ENCODE peak calls at places on chromosomes 13 and 19, in eight cellular contexts. R is GF-D8; N is stimulated activated naive CD4-positive, alpha-beta T cell; S is T1000; J is activated CD4-positive, alpha-beta T cell treated with anti-CD3 and anti-CD28 coated beads, Interleukin-2, amount 10 ng/mL, durations not matched to agents 7 days and 5 days; H is fibroblast of pulmonary artery; Q is ELF-1; B is AG09309. E is an unnamed sample.

GRCh38 chr19:15154002-15154612 is 46.7 kb downstream of the NOTCH3 start:
- DNase-seq in R (no peak), N (no peak), S (no peak), J (peak), H (peak), Q (peak), B (no peak), E (peak)

GRCh38 chr13:112899618-112900600 is 69.1 kb upstream of the MCF2L start:
- DNase-seq in R (no peak), N (no peak), S (no peak), J (no peak), H (no peak), Q (no peak), B (no peak), E (no peak)

GRCh38 chr13:112574476-112575294 is 13.3 kb downstream of the TUBGCP3 start:
- DNase-seq in R (no peak), N (no peak), S (no peak), J (no peak), H (peak), Q (no peak), B (no peak), E (peak)

GRCh38 chr19:8866344-8866743 is 34.2 kb downstream of the MBD3L1 start:
- DNase-seq in R (no peak), N (no peak), S (no peak), J (no peak), H (no peak), Q (no peak), B (no peak), E (no peak)

GRCh38 chr19:40492274-40492673 is 25.5 kb downstream of the SPTBN4 start:
- DNase-seq in R (no peak), N (no peak), S (no peak), J (no peak), H (no peak), Q (no peak), B (no peak), E (no peak)

GRCh38 chr19:5002143-5002542 is 33.2 kb downstream of the KDM4B start:
- DNase-seq in R (no peak), N (no peak), S (no peak), J (no peak), H (peak), Q (no peak), B (peak), E (no peak)

GRCh38 chr13:33193428-33193974 is 92.1 kb downstream of the STARD13 start:
- DNase-seq in R (no peak), N (no peak), S (no peak), J (no peak), H (peak), Q (no peak), B (no peak), E (no peak)

GRCh38 chr13:33158830-33159229 is 126.7 kb downstream of the STARD13 start:
- DNase-seq in R (no peak), N (no peak), S (no peak), J (no peak), H (peak), Q (no peak), B (no peak), E (no peak)

GRCh38 chr19:16661480-16662034 is 618 bp downstream of the TMEM38A start:
- DNase-seq in R (no peak), N (no peak), S (no peak), J (peak), H (no peak), Q (peak), B (no peak), E (no peak)

GRCh38 chr13:72839831-72840426 is 58.0 kb downstream of the PIBF1 start:
- DNase-seq in R (no peak), N (peak), S (no peak), J (peak), H (peak), Q (peak), B (peak), E (peak)

GRCh38 chr19:7857727-7858701 is 16.2 kb downstream of the PRR36 start:
- DNase-seq in R (no peak), N (no peak), S (no peak), J (no peak), H (no peak), Q (peak), B (no peak), E (no peak)

GRCh38 chr19:30161770-30162169 is 210.4 kb upstream of the ZNF536 start:
- DNase-seq in R (no peak), N (no peak), S (no peak), J (no peak), H (no peak), Q (no peak), B (no peak), E (no peak)

GRCh38 chr19:52138614-52139290 is 986 bp downstream of the ZNF616 start:
- DNase-seq in R (peak), N (no peak), S (no peak), J (peak), H (peak), Q (peak), B (no peak), E (no peak)

GRCh38 chr19:2221250-2221831 is 14.8 kb downstream of the PLEKHJ1 start:
- DNase-seq in R (no peak), N (no peak), S (peak), J (no peak), H (no peak), Q (no peak), B (no peak), E (no peak)

GRCh38 chr19:30784850-30785459 is 412.8 kb downstream of the ZNF536 start:
- DNase-seq in R (no peak), N (peak), S (no peak), J (peak), H (peak), Q (peak), B (no peak), E (peak)

GRCh38 chr19:7408251-7408650 is 59.5 kb downstream of the ARHGEF18 start:
- DNase-seq in R (no peak), N (no peak), S (no peak), J (no peak), H (no peak), Q (no peak), B (no peak), E (no peak)

GRCh38 chr13:24075137-24075975 is 85.2 kb upstream of the SPATA13 start:
- DNase-seq in R (no peak), N (no peak), S (no peak), J (no peak), H (peak), Q (no peak), B (no peak), E (no peak)

E was measured in MV-4-11.